ENCODE peak calls at places on chromosome 12, in five cellular contexts. One of them, this sample, is unnamed.

GRCh38 chr12:102642199-102642598 is 161.8 kb upstream of the IGF1 start:
- DNase-seq in activated T-cell treated with anti-CD3 and anti-CD28 coated beads for 4 hours: no peak
- DNase-seq in iris pigment epithelial cell: peak; percentile 53
- DNase-seq in IMR-90: peak; percentile 50
- DNase-seq in hippocampal formation: no peak
- DNase-seq in this sample: no peak

GRCh38 chr12:90854136-90854689 is 100.8 kb downstream of the CCER1 start:
- DNase-seq in activated T-cell treated with anti-CD3 and anti-CD28 coated beads for 4 hours: no peak
- DNase-seq in iris pigment epithelial cell: peak; percentile 51
- DNase-seq in IMR-90: peak; percentile 63
- DNase-seq in hippocampal formation: peak; percentile 10
- DNase-seq in this sample: peak; percentile 25

GRCh38 chr12:119838781-119839180 is 38.3 kb downstream of the CIT start:
- DNase-seq in activated T-cell treated with anti-CD3 and anti-CD28 coated beads for 4 hours: no peak
- DNase-seq in iris pigment epithelial cell: no peak
- DNase-seq in IMR-90: no peak
- DNase-seq in hippocampal formation: no peak
- DNase-seq in this sample: no peak

GRCh38 chr12:66269757-66270383 is 32.4 kb upstream of the HELB start:
- DNase-seq in activated T-cell treated with anti-CD3 and anti-CD28 coated beads for 4 hours: no peak
- DNase-seq in iris pigment epithelial cell: peak; percentile 60
- DNase-seq in IMR-90: peak; percentile 62
- DNase-seq in hippocampal formation: peak; percentile 11
- DNase-seq in this sample: peak; percentile 56

GRCh38 chr12:65568517-65568916 is 255.8 kb upstream of the HMGA2 start:
- DNase-seq in activated T-cell treated with anti-CD3 and anti-CD28 coated beads for 4 hours: no peak
- DNase-seq in iris pigment epithelial cell: peak; percentile 94
- DNase-seq in IMR-90: peak; percentile 84
- DNase-seq in hippocampal formation: no peak
- DNase-seq in this sample: no peak

GRCh38 chr12:108320503-108321293 is 18.4 kb downstream of the CMKLR1 start:
- DNase-seq in activated T-cell treated with anti-CD3 and anti-CD28 coated beads for 4 hours: no peak
- DNase-seq in iris pigment epithelial cell: no peak
- DNase-seq in IMR-90: no peak
- DNase-seq in hippocampal formation: no peak
- DNase-seq in this sample: no peak

GRCh38 chr12:94289551-94290312 is 141.4 kb downstream of the PLXNC1 start:
- DNase-seq in activated T-cell treated with anti-CD3 and anti-CD28 coated beads for 4 hours: no peak
- DNase-seq in iris pigment epithelial cell: peak; percentile 69
- DNase-seq in IMR-90: peak; percentile 75
- DNase-seq in hippocampal formation: no peak
- DNase-seq in this sample: no peak

GRCh38 chr12:49962861-49963765 is 1.4 kb downstream of the AQP5 start:
- DNase-seq in activated T-cell treated with anti-CD3 and anti-CD28 coated beads for 4 hours: no peak
- DNase-seq in iris pigment epithelial cell: no peak
- DNase-seq in IMR-90: no peak
- DNase-seq in hippocampal formation: peak; percentile 13
- DNase-seq in this sample: no peak

GRCh38 chr12:95611676-95612309 is 60.5 kb upstream of the USP44 start:
- DNase-seq in activated T-cell treated with anti-CD3 and anti-CD28 coated beads for 4 hours: no peak
- DNase-seq in iris pigment epithelial cell: no peak
- DNase-seq in IMR-90: peak; percentile 74
- DNase-seq in hippocampal formation: no peak
- DNase-seq in this sample: no peak

This sample was measured in midbrain.